ENCODE peak calls at places on chromosomes 7 and 10, in ten cellular contexts. One of them, this sample, is unnamed.

GRCh38 chr7:2863461-2864066 is 19.5 kb upstream of the GNA12 start:
- DNase-seq in foreskin fibroblast: peak
- DNase-seq in activated T-cell treated with anti-CD3 and anti-CD28 coated beads for 1 hour: peak
- DNase-seq in A673: peak
- DNase-seq in NCI-H524 treated with DMSO at 0.1 percent for 48 hours: no peak
- DNase-seq in GM20000: peak
- DNase-seq in GM18507: peak
- DNase-seq in ELR: peak
- DNase-seq in KBM-7: peak
- DNase-seq in thoracic aorta: peak
- DNase-seq in this sample: peak

GRCh38 chr7:2661096-2661449 is 26.9 kb upstream of the AMZ1 start:
- DNase-seq in foreskin fibroblast: no peak
- DNase-seq in activated T-cell treated with anti-CD3 and anti-CD28 coated beads for 1 hour: no peak
- DNase-seq in A673: no peak
- DNase-seq in NCI-H524 treated with DMSO at 0.1 percent for 48 hours: no peak
- DNase-seq in GM20000: no peak
- DNase-seq in GM18507: no peak
- DNase-seq in ELR: no peak
- DNase-seq in KBM-7: no peak
- DNase-seq in thoracic aorta: no peak
- DNase-seq in this sample: no peak

GRCh38 chr10:43228783-43229207 is 38.1 kb downstream of the RASGEF1A start:
- DNase-seq in foreskin fibroblast: no peak
- DNase-seq in activated T-cell treated with anti-CD3 and anti-CD28 coated beads for 1 hour: no peak
- DNase-seq in A673: no peak
- DNase-seq in NCI-H524 treated with DMSO at 0.1 percent for 48 hours: no peak
- DNase-seq in GM20000: no peak
- DNase-seq in GM18507: no peak
- DNase-seq in ELR: no peak
- DNase-seq in KBM-7: no peak
- DNase-seq in thoracic aorta: no peak
- DNase-seq in this sample: no peak

GRCh38 chr10:127155221-127155620 is 41.2 kb downstream of the INSYN2A start:
- DNase-seq in foreskin fibroblast: peak
- DNase-seq in activated T-cell treated with anti-CD3 and anti-CD28 coated beads for 1 hour: no peak
- DNase-seq in A673: no peak
- DNase-seq in NCI-H524 treated with DMSO at 0.1 percent for 48 hours: no peak
- DNase-seq in GM20000: no peak
- DNase-seq in GM18507: no peak
- DNase-seq in ELR: no peak
- DNase-seq in KBM-7: no peak
- DNase-seq in thoracic aorta: no peak
- DNase-seq in this sample: no peak

GRCh38 chr7:102122026-102122425 is 164.6 kb upstream of the SH2B2 start:
- DNase-seq in foreskin fibroblast: peak
- DNase-seq in activated T-cell treated with anti-CD3 and anti-CD28 coated beads for 1 hour: no peak
- DNase-seq in A673: peak
- DNase-seq in NCI-H524 treated with DMSO at 0.1 percent for 48 hours: no peak
- DNase-seq in GM20000: peak
- DNase-seq in GM18507: no peak
- DNase-seq in ELR: peak
- DNase-seq in KBM-7: peak
- DNase-seq in thoracic aorta: no peak
- DNase-seq in this sample: no peak

GRCh38 chr7:28840515-28841125 is 117.5 kb downstream of the TRIL start:
- DNase-seq in foreskin fibroblast: peak
- DNase-seq in activated T-cell treated with anti-CD3 and anti-CD28 coated beads for 1 hour: no peak
- DNase-seq in A673: peak
- DNase-seq in NCI-H524 treated with DMSO at 0.1 percent for 48 hours: no peak
- DNase-seq in GM20000: peak
- DNase-seq in GM18507: no peak
- DNase-seq in ELR: peak
- DNase-seq in KBM-7: no peak
- DNase-seq in thoracic aorta: no peak
- DNase-seq in this sample: no peak

GRCh38 chr7:129332354-129333056 is 101.7 kb upstream of the STRIP2 start:
- DNase-seq in foreskin fibroblast: peak
- DNase-seq in activated T-cell treated with anti-CD3 and anti-CD28 coated beads for 1 hour: no peak
- DNase-seq in A673: no peak
- DNase-seq in NCI-H524 treated with DMSO at 0.1 percent for 48 hours: no peak
- DNase-seq in GM20000: no peak
- DNase-seq in GM18507: no peak
- DNase-seq in ELR: peak
- DNase-seq in KBM-7: no peak
- DNase-seq in thoracic aorta: no peak
- DNase-seq in this sample: no peak

GRCh38 chr10:28910960-28911359 is 233.6 kb downstream of the BAMBI start:
- DNase-seq in foreskin fibroblast: no peak
- DNase-seq in activated T-cell treated with anti-CD3 and anti-CD28 coated beads for 1 hour: no peak
- DNase-seq in A673: no peak
- DNase-seq in NCI-H524 treated with DMSO at 0.1 percent for 48 hours: no peak
- DNase-seq in GM20000: no peak
- DNase-seq in GM18507: no peak
- DNase-seq in ELR: peak
- DNase-seq in KBM-7: no peak
- DNase-seq in thoracic aorta: no peak
- DNase-seq in this sample: peak

GRCh38 chr7:137480401-137480800 is 136.9 kb upstream of the PTN start:
- DNase-seq in foreskin fibroblast: no peak
- DNase-seq in activated T-cell treated with anti-CD3 and anti-CD28 coated beads for 1 hour: no peak
- DNase-seq in A673: no peak
- DNase-seq in NCI-H524 treated with DMSO at 0.1 percent for 48 hours: no peak
- DNase-seq in GM20000: no peak
- DNase-seq in GM18507: no peak
- DNase-seq in ELR: no peak
- DNase-seq in KBM-7: no peak
- DNase-seq in thoracic aorta: no peak
- DNase-seq in this sample: no peak

GRCh38 chr7:109094-109493 is 83.3 kb upstream of the FAM20C start:
- DNase-seq in foreskin fibroblast: no peak
- DNase-seq in activated T-cell treated with anti-CD3 and anti-CD28 coated beads for 1 hour: no peak
- DNase-seq in A673: no peak
- DNase-seq in NCI-H524 treated with DMSO at 0.1 percent for 48 hours: no peak
- DNase-seq in GM20000: no peak
- DNase-seq in GM18507: no peak
- DNase-seq in ELR: no peak
- DNase-seq in KBM-7: no peak
- DNase-seq in thoracic aorta: no peak
- DNase-seq in this sample: no peak

This sample was measured in AG04449.